ENCODE peak calls at places on chromosomes 13 and 19, in eight cellular contexts. Y is DMS53; P is T follicular helper cell; J is DMS79; S is neural crest cell; C is activated CD4-positive, alpha-beta T cell treated with anti-CD3 and anti-CD28 coated beads, Interleukin-2, amount 50 U/mL, for 48 hours; A is substantia nigra; R is posterior cingulate gyrus. T is an unnamed sample.
A peak's percentile ranks its signal among the peaks of the same experiment; 100 is the strongest.

GRCh38 chr19:31408460-31409124 is 59.4 kb upstream of the TSHZ3 start:
- DNase-seq in Y (no peak), P (no peak), J (no peak), S (no peak), C (no peak), A (no peak), R (no peak), T (no peak)

GRCh38 chr19:41896581-41896942 is 13.6 kb downstream of the ARHGEF1 start:
- DNase-seq in Y (no peak), P (no peak), J (no peak), S (no peak), C (no peak), A (no peak), R (no peak), T (no peak)

GRCh38 chr13:36217456-36217855 is 3.1 kb upstream of the SOHLH2 start:
- DNase-seq in Y (peak; percentile 36), P (no peak), J (no peak), S (no peak), C (no peak), A (no peak), R (no peak), T (no peak)

GRCh38 chr19:45901432-45901903 is 945 bp downstream of the MYPOP start:
- DNase-seq in Y (peak; percentile 41), P (no peak), J (no peak), S (no peak), C (peak; percentile 40), A (peak; percentile 24), R (no peak), T (no peak)

GRCh38 chr13:102917019-102917418 is 71.2 kb downstream of the ERCC5 start:
- DNase-seq in Y (no peak), P (no peak), J (no peak), S (no peak), C (no peak), A (no peak), R (no peak), T (no peak)

GRCh38 chr19:869245-870177 is 10.0 kb downstream of the CFD start:
- DNase-seq in Y (peak; percentile 43), P (no peak), J (no peak), S (no peak), C (no peak), A (no peak), R (no peak), T (no peak)

GRCh38 chr19:7690779-7691258 is 10.2 kb downstream of the TRAPPC5 start:
- DNase-seq in Y (no peak), P (no peak), J (no peak), S (no peak), C (no peak), A (no peak), R (no peak), T (no peak)

GRCh38 chr13:97999653-98000052 is 46.2 kb downstream of the IPO5 start:
- DNase-seq in Y (no peak), P (no peak), J (no peak), S (no peak), C (no peak), A (no peak), R (no peak), T (no peak)

GRCh38 chr13:86002921-86003488 is 203.8 kb upstream of the SLITRK6 start:
- DNase-seq in Y (peak; percentile 74), P (no peak), J (no peak), S (peak; percentile 3), C (no peak), A (no peak), R (no peak), T (no peak)

GRCh38 chr13:83825676-83826075 is 56.6 kb downstream of the SLITRK1 start:
- DNase-seq in Y (no peak), P (no peak), J (no peak), S (no peak), C (no peak), A (peak; percentile 28), R (no peak), T (peak; percentile 93)

GRCh38 chr13:97300871-97301270 is 78.7 kb downstream of the MBNL2 start:
- DNase-seq in Y (no peak), P (no peak), J (no peak), S (no peak), C (no peak), A (no peak), R (no peak), T (no peak)

GRCh38 chr13:31538067-31539042 is 201.0 kb upstream of the RXFP2 start:
- DNase-seq in Y (peak; percentile 46), P (no peak), J (no peak), S (no peak), C (no peak), A (no peak), R (no peak), T (no peak)

GRCh38 chr19:48731452-48731851 is 9.0 kb downstream of the RASIP1 start:
- DNase-seq in Y (no peak), P (no peak), J (no peak), S (no peak), C (no peak), A (no peak), R (no peak), T (no peak)

GRCh38 chr13:37747071-37747612 is 122.4 kb downstream of the TRPC4 start:
- DNase-seq in Y (peak; percentile 70), P (no peak), J (no peak), S (no peak), C (no peak), A (no peak), R (no peak), T (no peak)

GRCh38 chr19:4369109-4369887 is 25.9 kb downstream of the MPND start:
- DNase-seq in Y (peak; percentile 62), P (peak; percentile 48), J (peak; percentile 89), S (no peak), C (peak; percentile 85), A (peak; percentile 45), R (no peak), T (no peak)

GRCh38 chr13:79796116-79796515 is 315.2 kb downstream of the NDFIP2 start:
- DNase-seq in Y (no peak), P (no peak), J (no peak), S (no peak), C (no peak), A (no peak), R (no peak), T (no peak)

GRCh38 chr19:50796128-50796633 is 6.0 kb downstream of the ACP4 start:
- DNase-seq in Y (peak; percentile 49), P (no peak), J (no peak), S (no peak), C (no peak), A (no peak), R (no peak), T (no peak)

GRCh38 chr19:48991823-48992570 is 1.1 kb downstream of the GYS1 start:
- DNase-seq in Y (peak; percentile 45), P (no peak), J (no peak), S (no peak), C (peak; percentile 30), A (peak; percentile 22), R (no peak), T (peak; percentile 56)

GRCh38 chr19:51702103-51702753 is 9.1 kb downstream of the SPACA6 start:
- DNase-seq in Y (no peak), P (peak; percentile 24), J (no peak), S (no peak), C (peak; percentile 59), A (peak; percentile 61), R (peak; percentile 49), T (peak; percentile 55)

GRCh38 chr13:20988909-20989735 is 72.3 kb downstream of the LATS2 start:
- DNase-seq in Y (no peak), P (no peak), J (no peak), S (no peak), C (no peak), A (no peak), R (no peak), T (no peak)

GRCh38 chr19:35755550-35756371 is 1.1 kb downstream of the HSPB6 start:
- DNase-seq in Y (no peak), P (peak; percentile 40), J (no peak), S (no peak), C (peak; percentile 62), A (no peak), R (no peak), T (no peak)

GRCh38 chr19:35571406-35571965 is 8.0 kb upstream of the ATP4A start:
- DNase-seq in Y (no peak), P (no peak), J (no peak), S (no peak), C (no peak), A (no peak), R (no peak), T (no peak)

GRCh38 chr19:4130635-4131438 is 6.9 kb upstream of the MAP2K2 start:
- DNase-seq in Y (peak; percentile 26), P (no peak), J (no peak), S (no peak), C (no peak), A (no peak), R (no peak), T (no peak)

GRCh38 chr13:51995677-51996551 is 15.3 kb downstream of the ATP7B start:
- DNase-seq in Y (peak; percentile 19), P (no peak), J (no peak), S (no peak), C (no peak), A (no peak), R (no peak), T (peak; percentile 61)

GRCh38 chr13:59391696-59392095 is 772.0 kb downstream of the DIAPH3 start:
- DNase-seq in Y (peak; percentile 62), P (peak; percentile 27), J (no peak), S (peak; percentile 58), C (peak; percentile 52), A (peak; percentile 22), R (no peak), T (peak; percentile 81)

GRCh38 chr13:50576156-50576555 is 267.3 kb downstream of the DLEU7 start:
- DNase-seq in Y (peak; percentile 79), P (no peak), J (peak; percentile 40), S (no peak), C (no peak), A (no peak), R (no peak), T (no peak)

GRCh38 chr13:78256479-78256878 is 337.8 kb upstream of the EDNRB start:
- DNase-seq in Y (no peak), P (no peak), J (no peak), S (no peak), C (no peak), A (no peak), R (no peak), T (no peak)

GRCh38 chr19:15248648-15249559 is 16.7 kb upstream of the EPHX3 start:
- DNase-seq in Y (no peak), P (no peak), J (no peak), S (no peak), C (no peak), A (peak; percentile 62), R (no peak), T (no peak)

GRCh38 chr13:78608705-78609463 is 5.5 kb upstream of the POU4F1 start:
- DNase-seq in Y (peak; percentile 16), P (no peak), J (no peak), S (no peak), C (no peak), A (no peak), R (no peak), T (no peak)